ENCODE peak calls at places on chromosomes 11 and 22, in five cellular contexts. J is gastrocnemius medialis, A is lower leg skin, N is body of pancreas, E is upper lobe of left lung. U is an unnamed sample.

GRCh38 chr11:85772700-85773099 is 38.2 kb downstream of the SYTL2 start:
- DNase-seq in E (no peak), J (no peak), A (no peak), N (no peak), U (no peak)

GRCh38 chr11:97237151-97237550 is 847.3 kb downstream of the JRKL start:
- DNase-seq in J (no peak), E (no peak), N (no peak), A (no peak), U (no peak)

GRCh38 chr11:59426361-59427067 is at the start of gene OR5A2:
- DNase-seq in J (no peak), A (no peak), E (no peak), N (no peak), U (no peak)

GRCh38 chr11:76698321-76699043 is 27.9 kb upstream of the LRRC32 start:
- DNase-seq in E (no peak), J (no peak), A (no peak), N (no peak), U (no peak)

GRCh38 chr11:2210366-2211112 is 38.9 kb upstream of the TH start:
- DNase-seq in N (peak), A (peak), E (no peak), J (no peak), U (no peak)

GRCh38 chr11:22670803-22671202 is 4.4 kb downstream of the GAS2 start:
- DNase-seq in A (no peak), E (no peak), N (no peak), J (no peak), U (no peak)

GRCh38 chr11:119650251-119650650 is 78.7 kb downstream of the NECTIN1 start:
- DNase-seq in E (no peak), A (no peak), J (no peak), N (no peak), U (no peak)

GRCh38 chr22:46009730-46010129 is 32.8 kb upstream of the WNT7B start:
- DNase-seq in N (peak), E (no peak), A (no peak), J (no peak), U (no peak)

GRCh38 chr11:3855808-3856491 is 486 bp downstream of the STIM1 start:
- DNase-seq in A (no peak), E (peak), N (peak), J (peak), U (no peak)

GRCh38 chr11:68373810-68374501 is 61.6 kb downstream of the LRP5 start:
- DNase-seq in A (no peak), N (peak), E (no peak), J (no peak), U (no peak)

GRCh38 chr11:128481135-128481534 is 106.2 kb downstream of the ETS1 start:
- DNase-seq in N (no peak), J (no peak), E (no peak), A (no peak), U (no peak)

GRCh38 chr11:86511086-86511551 is 136.4 kb downstream of the CCDC81 start:
- DNase-seq in J (no peak), E (no peak), A (no peak), N (no peak), U (no peak)

GRCh38 chr11:86513138-86513537 is 138.5 kb downstream of the CCDC81 start:
- DNase-seq in E (no peak), A (no peak), J (no peak), N (no peak), U (no peak)

GRCh38 chr11:117228091-117228490 is 3.8 kb downstream of the PCSK7 start:
- DNase-seq in J (no peak), E (no peak), A (no peak), N (no peak), U (no peak)

GRCh38 chr11:45092901-45093760 is 53.3 kb upstream of the PRDM11 start:
- DNase-seq in E (no peak), J (no peak), A (peak), N (no peak), U (no peak)

GRCh38 chr11:122781378-122782040 is 56.8 kb upstream of the CRTAM start:
- DNase-seq in N (peak), J (peak), A (peak), E (peak), U (peak)

GRCh38 chr22:37427128-37427710 is at the start of gene ELFN2:
- DNase-seq in N (peak), A (no peak), J (no peak), E (no peak), U (no peak)

GRCh38 chr22:44814266-44815098 is 62.1 kb downstream of the ARHGAP8 start:
- DNase-seq in J (no peak), A (no peak), E (no peak), N (no peak), U (no peak)

GRCh38 chr11:134562941-134563471 is 151.0 kb upstream of the B3GAT1 start:
- DNase-seq in E (peak), N (no peak), A (no peak), J (no peak), U (no peak)

GRCh38 chr11:28673687-28674431 is 565.7 kb downstream of the METTL15 start:
- DNase-seq in N (no peak), A (no peak), J (no peak), E (no peak), U (no peak)

DNA sequence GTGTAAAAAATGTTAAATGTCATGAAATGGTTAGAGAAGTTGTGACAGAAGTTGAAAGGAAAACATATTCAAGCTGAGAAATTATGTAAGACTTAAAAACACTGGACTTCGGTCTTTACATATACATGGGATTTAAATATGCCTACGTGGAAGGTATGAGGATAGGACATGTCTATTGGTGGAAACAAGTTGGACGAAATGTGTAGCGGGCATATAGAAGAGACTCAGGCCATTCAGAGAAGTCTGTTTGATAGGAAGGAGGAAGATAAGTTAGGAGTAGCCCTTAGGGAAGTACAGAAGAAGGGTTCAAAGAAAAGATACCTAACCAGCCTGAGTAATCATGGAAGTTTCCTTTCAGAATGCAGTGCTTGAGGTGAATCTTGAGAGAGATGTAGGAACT is 14.7 kb downstream of the CADM1 start:
- DNase-seq in E (no peak), A (no peak), N (no peak), J (no peak), U (no peak)
- TF ChIP-seq POLR2A in E (no peak), A (no peak), N (no peak), J (no peak), U (no peak)

GRCh38 chr11:115418081-115418480 is 86.1 kb downstream of the CADM1 start:
- DNase-seq in E (no peak), N (no peak), J (no peak), A (no peak), U (no peak)

GRCh38 chr11:115411114-115411513 is 93.1 kb downstream of the CADM1 start:
- DNase-seq in A (no peak), J (no peak), N (no peak), E (no peak), U (no peak)

GRCh38 chr11:115418626-115419025 is 85.6 kb downstream of the CADM1 start:
- DNase-seq in N (no peak), A (no peak), E (no peak), J (no peak), U (no peak)

GRCh38 chr11:115420524-115420923 is 83.7 kb downstream of the CADM1 start:
- DNase-seq in E (no peak), A (no peak), N (no peak), J (no peak), U (no peak)

DNA sequence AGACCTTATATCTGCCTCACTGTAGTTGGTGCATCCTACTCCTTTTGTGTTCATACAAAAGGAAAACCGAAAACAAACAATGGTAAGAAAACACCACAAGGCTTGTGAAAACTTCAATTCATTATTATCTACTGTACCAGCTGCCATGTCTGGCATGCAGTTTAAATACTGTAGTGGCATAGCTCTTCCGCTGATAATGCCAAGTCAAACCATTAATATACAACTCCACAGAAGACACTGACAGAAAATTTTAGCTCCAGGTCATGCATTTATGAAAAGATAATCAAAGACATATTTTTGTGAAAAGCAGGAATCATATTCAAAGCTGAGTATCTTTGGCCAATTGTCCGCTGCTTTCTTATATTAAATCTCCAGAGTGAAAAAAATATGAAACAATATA is 88.3 kb downstream of the CADM1 start:
- DNase-seq in N (no peak), E (no peak), J (no peak), A (no peak), U (no peak)
- TF ChIP-seq POLR2A in N (no peak), E (no peak), J (no peak), A (no peak), U (no peak)

DNA sequence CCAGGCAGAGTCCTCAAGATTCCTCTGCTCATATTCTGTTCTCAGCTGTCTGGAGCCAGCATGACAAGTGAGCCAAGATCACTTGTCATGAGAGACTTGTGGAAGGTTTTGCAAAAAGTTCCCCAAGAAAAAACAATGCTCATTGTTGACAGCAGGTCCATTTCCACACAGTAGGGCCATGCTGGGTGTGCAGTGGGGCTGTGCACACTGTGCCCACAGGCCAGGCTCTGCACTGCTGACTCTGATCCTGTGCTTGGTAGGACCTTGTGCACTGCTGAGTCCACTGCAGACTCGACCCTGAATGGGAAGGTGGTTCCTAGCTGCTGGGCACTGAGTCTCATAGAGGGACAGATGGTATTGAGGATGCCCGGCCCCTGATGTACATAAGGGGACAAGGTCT is 33.9 kb upstream of the IGLL5 start:
- DNase-seq in N (no peak), A (no peak), E (no peak), J (no peak), U (no peak)
- TF ChIP-seq POLR2A in N (no peak), A (no peak), E (no peak), J (no peak), U (no peak)

GRCh38 chr22:20774882-20775281 is 969 bp downstream of the SERPIND1 start:
- DNase-seq in A (no peak), J (no peak), N (no peak), E (no peak), U (no peak)

GRCh38 chr22:20776624-20777405 is 2.9 kb downstream of the SERPIND1 start:
- DNase-seq in J (no peak), A (no peak), E (no peak), N (no peak), U (no peak)

GRCh38 chr22:20775342-20775895 is 1.5 kb downstream of the SERPIND1 start:
- DNase-seq in A (no peak), N (no peak), E (no peak), J (no peak), U (no peak)

GRCh38 chr22:20771918-20772625 is 1.8 kb upstream of the SERPIND1 start:
- DNase-seq in A (no peak), N (no peak), E (no peak), J (no peak), U (no peak)

DNA sequence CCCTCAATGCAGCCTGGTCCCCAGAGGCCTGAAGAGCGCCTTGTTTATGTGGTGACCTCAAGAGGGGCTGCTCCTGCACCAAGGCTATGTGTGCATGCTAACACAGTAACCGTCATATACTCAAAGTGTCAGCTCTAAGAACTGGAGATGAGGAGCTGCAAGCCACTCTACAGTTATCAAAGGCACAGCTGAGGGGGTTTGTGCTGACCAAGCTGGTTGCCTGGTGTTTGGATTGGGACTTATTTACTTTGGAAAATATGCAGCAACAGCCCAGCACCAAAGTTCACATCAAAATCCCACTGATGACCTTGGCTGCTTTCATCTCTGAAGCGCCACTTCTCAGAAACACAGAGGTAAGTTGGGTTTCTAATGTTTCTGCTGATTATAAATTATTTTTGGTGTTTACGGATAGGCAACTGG is at the start of gene SERPIND1:
- DNase-seq in E (no peak), A (no peak), N (no peak), J (no peak), U (no peak)
- TF ChIP-seq POLR2A in E (no peak), A (no peak), N (no peak), J (no peak), U (no peak)

U was measured in GM12891.